ENCODE peak calls at places on chromosomes 13 and 19, in seven cellular contexts. W is K562; K is activated CD4-positive, alpha-beta T cell treated with anti-CD3 and anti-CD28 coated beads for 24 hours; U is GM13976; R is NCI-H2029; I is fibroblast of villous mesenchyme; Q is transverse colon. G is an unnamed sample.

GRCh38 chr19:45515807-45516401 is 8.6 kb downstream of the VASP start:
- DNase-seq in Q (peak; percentile 77), I (no peak), R (no peak), U (no peak), W (no peak), K (no peak), G (peak; percentile 56)

GRCh38 chr13:49356224-49356623 is 87.6 kb downstream of the CAB39L start:
- DNase-seq in R (no peak), U (no peak), I (peak; percentile 81), Q (no peak), W (no peak), K (no peak), G (no peak)

GRCh38 chr19:37095859-37096258 is 17.6 kb downstream of the ZNF420 start:
- DNase-seq in R (no peak), I (no peak), W (no peak), Q (no peak), U (no peak), K (no peak), G (no peak)

GRCh38 chr19:16593181-16593580 is 21.0 kb upstream of the SLC35E1 start:
- DNase-seq in Q (no peak), I (no peak), R (no peak), W (no peak), U (peak; percentile 58), K (no peak), G (no peak)

GRCh38 chr13:101019126-101019525 is 344.5 kb upstream of the TMTC4 start:
- DNase-seq in I (no peak), W (no peak), U (no peak), K (no peak), Q (no peak), R (no peak), G (no peak)

GRCh38 chr13:49100637-49101570 is 119.2 kb upstream of the MLNR start:
- DNase-seq in U (no peak), Q (no peak), I (no peak), K (no peak), W (no peak), R (no peak), G (no peak)

GRCh38 chr19:31232220-31232619 is 117.0 kb downstream of the TSHZ3 start:
- DNase-seq in K (no peak), Q (no peak), W (no peak), U (no peak), R (no peak), I (peak; percentile 41), G (no peak)

GRCh38 chr13:102310691-102311432 is 91.0 kb downstream of the FGF14 start:
- DNase-seq in R (no peak), U (no peak), K (no peak), Q (no peak), I (no peak), W (no peak), G (no peak)

GRCh38 chr19:28010656-28011055 is 1202.3 kb downstream of the UQCRFS1 start:
- DNase-seq in K (no peak), W (peak; percentile 10), Q (no peak), R (no peak), I (no peak), U (no peak), G (no peak)

GRCh38 chr19:58067240-58067912 is 8.3 kb downstream of the ZNF135 start:
- DNase-seq in U (no peak), K (no peak), R (no peak), Q (no peak), I (no peak), W (no peak), G (no peak)

GRCh38 chr19:38661996-38662395 is 14.5 kb downstream of the ACTN4 start:
- DNase-seq in W (no peak), U (no peak), R (peak; percentile 39), K (no peak), I (no peak), Q (peak; percentile 55), G (no peak)

GRCh38 chr19:35592226-35592625 is 6.3 kb downstream of the PMIS2 start:
- DNase-seq in I (peak; percentile 42), Q (no peak), U (peak; percentile 74), R (peak; percentile 6), K (no peak), W (peak; percentile 57), G (no peak)

G was measured in lower lobe of right lung.